ENCODE peak calls at places on chromosome 11, in five cellular contexts. N is trophoblast cell, G is mesenchymal stem cell, W is H9, B is H1. F is an unnamed sample.

GRCh38 chr11:65165847-65166317 is 4.2 kb upstream of the SPDYC start:
- DNase-seq in B (no peak), G (no peak), W (no peak), N (no peak), F (no peak)

GRCh38 chr11:65311197-65311631 is 3.5 kb upstream of the CDC42EP2 start:
- DNase-seq in B (no peak), N (no peak), W (no peak), G (no peak), F (no peak)

GRCh38 chr11:107747622-107748021 is 35.8 kb upstream of the SLN start:
- DNase-seq in W (no peak), B (no peak), G (no peak), N (no peak), F (no peak)

GRCh38 chr11:17548444-17548843 is 1.4 kb downstream of the OTOG start:
- DNase-seq in N (no peak), B (no peak), W (peak), G (no peak), F (no peak)

GRCh38 chr11:6658647-6659046 is 3.0 kb upstream of the DCHS1 start:
- DNase-seq in B (no peak), G (no peak), W (no peak), N (no peak), F (no peak)

GRCh38 chr11:35079581-35079980 is 59.4 kb upstream of the CD44 start:
- DNase-seq in W (no peak), B (no peak), N (no peak), G (no peak), F (no peak)

GRCh38 chr11:60868682-60869450 is 1.5 kb downstream of the ZP1 start:
- DNase-seq in G (no peak), B (no peak), W (no peak), N (no peak), F (no peak)

GRCh38 chr11:105219670-105220069 is 80.1 kb upstream of the CARD18 start:
- DNase-seq in N (no peak), W (no peak), G (no peak), B (no peak), F (no peak)

GRCh38 chr11:9760180-9760550 is 96.3 kb downstream of the SWAP70 start:
- DNase-seq in G (peak), B (no peak), W (no peak), N (no peak), F (no peak)

GRCh38 chr11:124900464-124900863 is 2.8 kb upstream of the ROBO4 start:
- DNase-seq in G (peak), N (peak), W (peak), B (no peak), F (no peak)

GRCh38 chr11:64900263-64900678 is 16.7 kb downstream of the ATG2A start:
- DNase-seq in W (no peak), N (no peak), B (no peak), G (no peak), F (no peak)

GRCh38 chr11:128926000-128926399 is 16.7 kb downstream of the TP53AIP1 start:
- DNase-seq in B (no peak), W (no peak), G (no peak), N (no peak), F (no peak)

GRCh38 chr11:1780700-1781592 is 17.2 kb upstream of the CTSD start:
- DNase-seq in W (peak), B (no peak), G (no peak), N (no peak), F (no peak)

GRCh38 chr11:119157088-119157487 is 8.2 kb downstream of the ABCG4 start:
- DNase-seq in G (no peak), N (no peak), W (no peak), B (no peak), F (no peak)

GRCh38 chr11:123176785-123177184 is 18.3 kb downstream of the CLMP start:
- DNase-seq in B (no peak), W (no peak), N (no peak), G (no peak), F (no peak)
- H4K91ac ChIP-seq in B (peak), W (no peak), N (no peak), G (peak), F (no peak)

DNA sequence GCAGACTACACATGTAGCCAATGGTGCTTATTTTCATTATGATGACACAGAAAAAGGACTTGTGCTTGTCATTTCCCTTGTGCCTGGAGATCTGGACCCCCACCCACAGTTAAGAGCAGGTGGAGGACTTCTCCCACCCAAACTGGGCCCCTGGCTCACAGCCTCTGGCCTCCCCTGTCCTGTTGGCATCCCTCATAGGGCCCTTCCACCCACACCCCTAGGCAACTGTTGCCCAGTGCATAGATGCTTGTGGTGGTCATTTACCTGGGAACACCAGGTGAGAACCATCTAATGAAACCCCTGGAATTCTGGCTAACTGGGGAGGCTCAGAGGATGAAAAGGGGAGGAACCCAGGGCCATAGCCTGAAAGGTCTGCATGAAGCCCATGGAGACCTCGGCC is 355.9 kb downstream of the BUD13 start:
- DNase-seq in G (no peak), W (no peak), B (no peak), N (no peak), F (no peak)
- H2BK12ac ChIP-seq in G (no peak), W (no peak), B (no peak), N (no peak), F (peak)

GRCh38 chr11:78139422-78140391 is at the start of gene ALG8:
- DNase-seq in G (peak), N (peak), B (peak), W (peak), F (peak)

GRCh38 chr11:78138281-78138680 is 1.1 kb downstream of the ALG8 start:
- DNase-seq in G (no peak), N (no peak), B (no peak), W (no peak), F (no peak)

GRCh38 chr11:78140392-78141077 is 1.1 kb upstream of the ALG8 start:
- DNase-seq in N (no peak), W (no peak), G (no peak), B (no peak), F (no peak)

GRCh38 chr11:78138694-78139421 is 568 bp downstream of the ALG8 start:
- DNase-seq in B (no peak), G (peak), N (peak), W (no peak), F (peak)
- H4K91ac ChIP-seq in B (peak), G (peak), N (peak), W (peak), F (no peak)

GRCh38 chr11:63499874-63500273 is 6.0 kb upstream of the LGALS12 start:
- DNase-seq in N (no peak), B (no peak), G (no peak), W (no peak), F (no peak)
- H2BK12ac ChIP-seq in N (no peak), B (no peak), G (no peak), W (no peak), F (no peak)

GRCh38 chr11:90744169-90744568 is 521.3 kb upstream of the CHORDC1 start:
- DNase-seq in G (no peak), B (no peak), N (no peak), W (no peak), F (no peak)
- H4K91ac ChIP-seq in G (no peak), B (no peak), N (no peak), W (no peak), F (no peak)

GRCh38 chr11:27570542-27570941 is 64.0 kb upstream of the LIN7C start:
- DNase-seq in N (no peak), G (no peak), W (no peak), B (no peak), F (no peak)
- H2BK12ac ChIP-seq in N (no peak), G (no peak), W (no peak), B (no peak), F (no peak)

F was measured in neuronal stem cell.